ENCODE peak calls at places on chromosomes 7 and 10, in four cellular contexts. R is GM13976, A is adrenal gland, Y is heart left ventricle. T is an unnamed sample.

GRCh38 chr10:42552188-42553063 is 85.9 kb downstream of the ZNF33B start:
- DNase-seq in R (peak; percentile 92), A (peak; percentile 98), Y (peak; percentile 97), T (peak; percentile 93)

GRCh38 chr7:113636727-113637421 is 281.9 kb downstream of the PPP1R3A start:
- DNase-seq in R (no peak), A (no peak), Y (no peak), T (no peak)

GRCh38 chr10:11256896-11257295 is 239.2 kb downstream of the CELF2 start:
- DNase-seq in R (no peak), A (no peak), Y (no peak), T (no peak)

GRCh38 chr10:6601224-6601805 is 21.2 kb upstream of the PRKCQ start:
- DNase-seq in R (no peak), A (no peak), Y (no peak), T (no peak)

GRCh38 chr7:70638381-70639128 is 493.4 kb upstream of the GALNT17 start:
- DNase-seq in R (no peak), A (no peak), Y (no peak), T (no peak)

GRCh38 chr10:132637477-132638129 is 100.0 kb downstream of the INPP5A start:
- DNase-seq in R (peak; percentile 84), A (no peak), Y (no peak), T (no peak)

GRCh38 chr7:75900617-75901315 is 14.2 kb upstream of the POR start:
- DNase-seq in R (no peak), A (no peak), Y (no peak), T (no peak)

GRCh38 chr10:102344067-102344466 is 51.4 kb upstream of the NFKB2 start:
- DNase-seq in R (no peak), A (no peak), Y (no peak), T (no peak)

GRCh38 chr7:150952331-150953050 is 25.6 kb downstream of the KCNH2 start:
- DNase-seq in R (no peak), A (no peak), Y (peak; percentile 15), T (no peak)

GRCh38 chr7:39749177-39749576 is 125.8 kb downstream of the RALA start:
- DNase-seq in R (no peak), A (no peak), Y (no peak), T (no peak)

GRCh38 chr7:151125835-151126481 is 39.7 kb downstream of the AGAP3 start:
- DNase-seq in R (no peak), A (no peak), Y (peak; percentile 64), T (no peak)

GRCh38 chr10:110652475-110653118 is 8.5 kb downstream of the RBM20 start:
- DNase-seq in R (no peak), A (no peak), Y (no peak), T (no peak)

GRCh38 chr7:101418694-101419093 is 56.0 kb downstream of the COL26A1 start:
- DNase-seq in R (no peak), A (no peak), Y (no peak), T (no peak)

GRCh38 chr10:115073796-115074195 is 19.4 kb upstream of the ATRNL1 start:
- DNase-seq in R (no peak), A (no peak), Y (no peak), T (no peak)

GRCh38 chr7:71637578-71637977 is 505.6 kb downstream of the GALNT17 start:
- DNase-seq in R (no peak), A (peak; percentile 27), Y (no peak), T (no peak)

GRCh38 chr7:18820981-18821380 is 296.5 kb downstream of the TWIST1 start:
- DNase-seq in R (no peak), A (no peak), Y (no peak), T (no peak)

GRCh38 chr10:125023862-125024495 is 82.1 kb downstream of the ZRANB1 start:
- DNase-seq in R (no peak), A (no peak), Y (peak; percentile 78), T (no peak)

GRCh38 chr10:21078410-21079329 is 181.6 kb upstream of the NEBL start:
- DNase-seq in R (peak; percentile 18), A (peak; percentile 75), Y (no peak), T (no peak)

GRCh38 chr10:120479506-120479905 is 22.5 kb downstream of the PLPP4 start:
- DNase-seq in R (no peak), A (no peak), Y (no peak), T (no peak)

GRCh38 chr7:143360788-143361551 is 1.5 kb downstream of the FAM131B start:
- DNase-seq in R (no peak), A (no peak), Y (no peak), T (no peak)

GRCh38 chr7:114502454-114503254 is 88.0 kb downstream of the FOXP2 start:
- DNase-seq in R (no peak), A (no peak), Y (no peak), T (no peak)

GRCh38 chr10:74917481-74918077 is 91.2 kb downstream of the KAT6B start:
- DNase-seq in R (no peak), A (no peak), Y (no peak), T (no peak)

GRCh38 chr7:121088870-121089269 is 100.4 kb downstream of the CPED1 start:
- DNase-seq in R (no peak), A (no peak), Y (no peak), T (no peak)

GRCh38 chr10:7484456-7485266 is 73.8 kb upstream of the SFMBT2 start:
- DNase-seq in R (no peak), A (no peak), Y (no peak), T (no peak)

GRCh38 chr10:944034-944831 is 12.7 kb upstream of the LARP4B start:
- DNase-seq in R (peak; percentile 51), A (peak; percentile 57), Y (peak; percentile 83), T (peak; percentile 66)

GRCh38 chr7:2796358-2797352 is 47.5 kb downstream of the GNA12 start:
- DNase-seq in R (no peak), A (peak; percentile 48), Y (no peak), T (no peak)

GRCh38 chr10:103554488-103555320 is 61.2 kb downstream of the NEURL1 start:
- DNase-seq in R (peak; percentile 59), A (peak; percentile 61), Y (peak; percentile 72), T (no peak)

GRCh38 chr10:58957517-58957916 is 218.9 kb upstream of the PHYHIPL start:
- DNase-seq in R (no peak), A (no peak), Y (no peak), T (no peak)

GRCh38 chr10:58967551-58968418 is 208.7 kb upstream of the PHYHIPL start:
- DNase-seq in R (peak; percentile 17), A (no peak), Y (peak; percentile 45), T (peak; percentile 7)

GRCh38 chr10:58965855-58966254 is 210.6 kb upstream of the PHYHIPL start:
- DNase-seq in R (no peak), A (no peak), Y (no peak), T (no peak)

GRCh38 chr10:58963723-58964124 is 212.7 kb upstream of the PHYHIPL start:
- DNase-seq in R (no peak), A (no peak), Y (no peak), T (no peak)

DNA sequence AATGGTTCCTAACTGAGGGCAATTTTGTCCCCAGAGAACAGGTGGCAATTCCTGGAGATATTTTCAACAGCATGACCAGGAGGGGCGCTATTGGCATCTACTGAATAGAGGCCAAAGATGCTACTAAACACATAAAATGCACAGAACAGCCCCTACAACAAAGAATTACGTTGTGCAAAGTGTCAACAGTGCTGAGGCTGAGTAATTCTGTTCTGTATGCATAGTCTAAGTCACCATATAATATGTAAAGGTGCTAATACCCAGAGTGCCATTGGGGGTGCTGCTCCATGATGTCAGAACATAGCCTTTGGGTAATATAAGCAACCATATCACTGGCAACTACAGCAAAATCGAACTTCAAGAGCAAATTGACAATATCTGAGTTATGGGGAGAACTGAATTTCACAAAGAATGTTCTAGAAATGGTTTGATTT is 213.3 kb upstream of the PHYHIPL start:
- DNase-seq in R (no peak), A (no peak), Y (no peak), T (no peak)
- TF ChIP-seq CTCF in R (no peak), A (no peak), Y (peak; percentile 20), T (peak; percentile 42)

GRCh38 chr10:70274643-70275042 is 9.2 kb downstream of the NPFFR1 start:
- DNase-seq in R (no peak), A (no peak), Y (no peak), T (no peak)

GRCh38 chr10:70270952-70271351 is 12.9 kb downstream of the NPFFR1 start:
- DNase-seq in R (no peak), A (no peak), Y (no peak), T (no peak)

GRCh38 chr10:70272925-70273316 is 10.9 kb downstream of the NPFFR1 start:
- DNase-seq in R (peak; percentile 75), A (no peak), Y (no peak), T (peak; percentile 64)

GRCh38 chr10:70269741-70270140 is 14.1 kb downstream of the NPFFR1 start:
- DNase-seq in R (no peak), A (no peak), Y (no peak), T (no peak)

DNA sequence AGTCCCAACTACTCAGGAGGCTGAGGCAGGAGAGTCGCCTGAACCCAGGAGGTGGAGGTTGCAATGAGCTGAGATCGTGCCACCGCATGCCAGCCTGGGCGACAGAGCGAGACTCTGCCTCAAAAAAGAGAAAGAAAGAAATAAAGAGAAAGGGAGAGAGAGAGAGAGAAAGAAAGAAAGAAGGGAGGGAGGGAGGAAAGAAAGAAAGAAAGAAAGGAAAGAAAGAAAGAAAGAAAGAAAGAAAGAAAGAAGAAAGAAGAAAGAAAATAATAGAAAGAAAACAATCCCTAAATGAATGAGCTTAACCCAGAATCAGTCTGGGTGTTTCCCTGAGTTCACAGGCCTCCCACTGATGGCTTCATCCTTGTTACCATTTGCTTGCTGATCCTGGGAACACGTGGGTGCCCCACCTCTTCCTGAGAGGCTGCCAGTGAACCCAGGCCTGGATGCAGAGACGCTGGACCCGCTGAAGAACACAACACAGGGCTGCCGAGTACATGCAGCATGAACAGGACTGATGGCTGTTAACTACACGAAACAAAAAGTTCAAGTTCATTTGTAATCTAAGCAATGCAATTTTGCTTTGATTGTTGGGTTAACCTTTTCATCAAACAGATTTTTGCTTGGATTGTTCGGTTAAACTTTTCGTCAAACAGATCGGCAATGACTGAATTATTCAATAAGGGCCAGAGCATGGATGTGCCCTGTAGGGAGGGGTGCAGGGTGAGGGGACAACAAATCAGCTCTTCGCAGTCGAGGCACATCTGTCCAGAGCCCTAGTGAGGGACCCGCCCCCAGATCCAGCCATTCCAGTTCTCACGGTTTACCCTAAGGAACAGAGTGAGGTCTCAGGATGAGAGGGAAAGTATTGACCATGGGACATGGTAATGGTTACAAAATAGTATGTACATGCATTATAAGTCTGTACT is 11.5 kb downstream of the NPFFR1 start:
- DNase-seq in R (no peak), A (no peak), Y (no peak), T (no peak)
- TF ChIP-seq CTCF in R (no peak), A (no peak), Y (no peak), T (no peak)

DNA sequence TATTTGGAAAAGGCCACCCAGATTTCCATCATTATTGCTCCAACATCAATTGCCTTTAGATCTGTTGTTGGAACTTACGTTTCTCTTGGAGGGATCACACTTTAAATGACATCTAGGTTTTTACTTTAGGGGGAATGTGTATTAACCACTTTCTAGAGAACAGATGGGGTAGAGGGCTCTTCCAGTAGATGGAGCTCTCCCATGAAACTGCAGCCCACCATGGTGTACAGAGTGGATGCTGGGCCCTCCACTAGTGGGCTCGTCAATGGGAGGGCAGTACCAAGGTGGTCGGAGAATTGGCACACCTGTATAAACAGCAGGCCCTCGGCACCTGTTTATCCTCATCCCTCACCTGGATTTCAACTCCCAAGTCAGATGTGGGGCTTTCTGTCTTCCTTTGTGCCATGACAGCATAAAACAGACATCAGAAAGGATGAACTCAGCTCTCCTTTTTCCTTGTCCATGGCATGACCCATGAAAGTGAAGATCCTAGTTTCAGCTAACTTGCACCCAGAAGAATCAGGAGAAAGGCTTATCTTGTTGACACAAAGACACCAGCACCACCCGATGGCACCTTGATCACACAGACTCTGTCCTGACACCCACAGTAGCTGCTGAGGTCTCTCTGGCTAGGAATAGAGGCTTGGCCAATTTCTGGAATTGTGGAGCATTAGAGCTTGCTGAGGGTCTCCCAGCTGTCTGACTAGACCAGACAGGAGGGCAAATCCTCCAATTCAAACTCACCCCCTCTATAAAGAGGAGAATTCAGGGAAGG is 150.5 kb downstream of the CYP26A1 start:
- DNase-seq in R (no peak), A (no peak), Y (no peak), T (no peak)
- TF ChIP-seq CTCF in R (no peak), A (no peak), Y (no peak), T (peak; percentile 36)

GRCh38 chr7:129778770-129779601 is 167.5 kb downstream of the NRF1 start:
- DNase-seq in R (no peak), A (no peak), Y (no peak), T (no peak)
- TF ChIP-seq CTCF in R (no peak), A (no peak), Y (no peak), T (no peak)

T was measured in GM06990.